ENCODE peak calls at places on chromosomes 12 and 14, in five cellular contexts. M is CD8-positive, alpha-beta memory T cell; Q is coronary artery; J is astrocyte; H is aorta. U is an unnamed sample.

GRCh38 chr12:10354502-10354901 is 35.3 kb downstream of the KLRK1 start:
- DNase-seq in M (no peak), Q (no peak), J (peak), H (no peak), U (no peak)

GRCh38 chr14:65419593-65420252 is 7.2 kb downstream of the FUT8 start:
- DNase-seq in M (no peak), Q (no peak), J (no peak), H (no peak), U (no peak)

GRCh38 chr14:31930493-31931225 is 146.4 kb upstream of the ARHGAP5 start:
- DNase-seq in M (no peak), Q (no peak), J (peak), H (no peak), U (no peak)

GRCh38 chr12:46998811-46999368 is 80.5 kb upstream of the PCED1B start:
- DNase-seq in M (no peak), Q (no peak), J (peak), H (no peak), U (no peak)

GRCh38 chr14:54197369-54197768 is 199.4 kb upstream of the CDKN3 start:
- DNase-seq in M (no peak), Q (no peak), J (no peak), H (no peak), U (no peak)

GRCh38 chr12:10069099-10069498 is 29.7 kb downstream of the CLEC1A start:
- DNase-seq in M (no peak), Q (no peak), J (peak), H (no peak), U (no peak)

GRCh38 chr12:64088431-64089349 is 133.4 kb downstream of the KICS2 start:
- DNase-seq in M (no peak), Q (no peak), J (peak), H (peak), U (no peak)

GRCh38 chr14:90060965-90061848 is 587 bp upstream of the KCNK13 start:
- DNase-seq in M (no peak), Q (no peak), J (no peak), H (no peak), U (no peak)

GRCh38 chr12:121366063-121366459 is 13.8 kb upstream of the ANAPC5 start:
- DNase-seq in M (no peak), Q (no peak), J (no peak), H (no peak), U (no peak)

GRCh38 chr12:67804168-67804567 is 155.6 kb downstream of the DYRK2 start:
- DNase-seq in M (no peak), Q (no peak), J (no peak), H (no peak), U (no peak)

GRCh38 chr12:12975322-12976077 is 23.5 kb upstream of the GPRC5D start:
- DNase-seq in M (no peak), Q (no peak), J (no peak), H (no peak), U (peak)

GRCh38 chr12:55722948-55723347 is 2.8 kb downstream of the RDH5 start:
- DNase-seq in M (no peak), Q (no peak), J (no peak), H (peak), U (no peak)

GRCh38 chr12:55721601-55722213 is 1.5 kb downstream of the RDH5 start:
- DNase-seq in M (no peak), Q (no peak), J (no peak), H (peak), U (no peak)

GRCh38 chr12:55720071-55720564 is at the start of gene RDH5:
- DNase-seq in M (no peak), Q (peak), J (peak), H (peak), U (no peak)

GRCh38 chr12:55719371-55719770 is 822 bp upstream of the RDH5 start:
- DNase-seq in M (no peak), Q (no peak), J (no peak), H (peak), U (no peak)

DNA sequence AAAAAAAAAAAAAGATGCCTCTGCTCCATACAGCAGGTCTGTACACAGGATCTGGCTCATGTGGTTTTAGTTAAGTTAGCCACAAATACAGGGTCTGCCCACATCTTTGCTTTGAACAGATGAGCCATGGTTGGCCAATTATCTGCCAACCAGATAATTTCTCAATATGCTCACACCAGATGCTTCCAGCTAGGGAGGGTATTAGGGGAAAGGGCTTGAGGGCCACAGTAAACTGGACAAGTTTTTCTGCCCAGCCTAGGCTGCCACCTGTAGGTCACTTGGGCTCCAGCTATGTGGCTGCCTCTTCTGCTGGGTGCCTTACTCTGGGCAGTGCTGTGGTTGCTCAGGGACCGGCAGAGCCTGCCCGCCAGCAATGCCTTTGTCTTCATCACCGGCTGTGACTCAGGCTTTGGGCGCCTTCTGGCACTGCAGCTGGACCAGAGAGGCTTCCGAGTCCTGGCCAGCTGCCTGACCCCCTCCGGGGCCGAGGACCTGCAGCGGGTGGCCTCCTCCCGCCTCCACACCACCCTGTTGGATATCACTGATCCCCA is 776 bp downstream of the RDH5 start:
- DNase-seq in M (no peak), Q (peak), J (peak), H (peak), U (no peak)
- H3K4me3 ChIP-seq in M (no peak), Q (peak), J (peak), H (no peak), U (no peak)

DNA sequence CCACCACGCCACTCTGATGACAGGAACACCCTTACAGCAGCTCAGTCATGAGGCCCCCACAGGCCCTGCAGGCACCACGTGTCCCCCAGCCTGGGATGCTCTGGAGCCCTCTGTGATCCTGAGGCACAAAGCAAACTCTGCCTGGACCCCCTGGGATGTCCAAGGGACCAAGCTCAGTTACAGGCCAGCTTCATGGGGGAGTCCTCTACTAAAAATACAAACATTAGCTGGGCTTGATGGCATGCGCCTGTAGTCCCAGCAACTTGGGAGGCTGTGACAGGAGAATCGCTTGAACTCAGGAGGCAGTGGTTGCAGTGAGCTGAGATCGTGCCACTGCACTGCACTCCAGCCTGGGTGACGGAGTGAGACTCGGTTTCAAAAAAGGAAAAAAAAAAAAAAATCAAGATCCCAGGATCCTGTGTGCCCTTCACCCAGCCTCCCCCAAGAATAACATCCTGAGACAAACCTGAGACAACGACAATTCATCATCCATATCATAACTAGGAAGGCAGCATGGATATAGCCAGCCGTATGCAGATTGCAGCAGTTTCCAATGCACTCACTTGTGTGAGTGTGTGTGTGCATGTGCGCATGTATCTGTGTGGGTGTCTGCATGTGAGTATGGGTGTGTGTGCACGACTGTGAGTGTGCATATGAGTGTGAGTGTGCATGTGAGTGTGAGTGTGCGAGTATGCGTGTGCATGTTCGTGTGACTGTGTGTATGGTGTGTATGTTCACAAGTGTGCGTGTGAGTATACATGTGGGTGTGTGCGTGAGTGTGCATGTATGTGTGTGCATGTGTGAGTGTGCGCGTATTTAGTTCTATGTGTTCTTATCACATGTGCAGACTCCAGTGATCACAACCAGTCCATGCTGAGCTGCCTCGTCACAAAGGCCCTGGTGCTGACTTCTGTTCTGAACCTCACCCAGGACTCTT is 52.1 kb downstream of the NCOR2 start:
- DNase-seq in M (no peak), Q (no peak), J (no peak), H (no peak), U (no peak)
- H3K4me3 ChIP-seq in M (no peak), Q (no peak), J (no peak), H (no peak), U (no peak)

GRCh38 chr12:96811083-96811482 is 96.0 kb upstream of the NEDD1 start:
- DNase-seq in M (no peak), Q (no peak), J (peak), H (no peak), U (no peak)
- H3K4me3 ChIP-seq in M (no peak), Q (no peak), J (no peak), H (no peak), U (no peak)

GRCh38 chr12:95099270-95099790 is 25.9 kb upstream of the NR2C1 start:
- DNase-seq in M (no peak), Q (no peak), J (no peak), H (no peak), U (no peak)
- H3K4me3 ChIP-seq in M (no peak), Q (no peak), J (no peak), H (no peak), U (no peak)

U was measured in CD4-positive, CD25-positive, alpha-beta regulatory T cell.